ENCODE peak calls at places on chromosomes 4 and X, in eight cellular contexts. N, G, M, J, L, Q, R and B are unnamed samples.

GRCh38 chr4:145792429-145792828 is 112.5 kb downstream of the C4orf51 start:
- DNase-seq in N (no peak), G (no peak), M (no peak), J (no peak), L (no peak), Q (no peak), R (no peak), B (no peak)

GRCh38 chrX:119698835-119699234 is 5.9 kb upstream of the SEPTIN6 start:
- DNase-seq in N (peak), G (peak), M (no peak), J (peak), L (no peak), Q (peak), R (peak), B (peak)

GRCh38 chrX:110665636-110666035 is 130.0 kb downstream of the CHRDL1 start:
- DNase-seq in N (peak), G (peak), M (peak), J (peak), L (peak), Q (peak), R (peak), B (peak)

GRCh38 chr4:24689212-24689611 is 104.9 kb upstream of the DHX15 start:
- DNase-seq in N (no peak), G (no peak), M (no peak), J (no peak), L (no peak), Q (no peak), R (no peak), B (no peak)

GRCh38 chrX:24619647-24620046 is 27.5 kb downstream of the PCYT1B start:
- DNase-seq in N (peak), G (peak), M (no peak), J (peak), L (no peak), Q (peak), R (no peak), B (peak)

GRCh38 chr4:180828455-180829018 is 1414.7 kb upstream of the TENM3 start:
- DNase-seq in N (peak), G (peak), M (no peak), J (peak), L (no peak), Q (peak), R (peak), B (peak)

GRCh38 chr4:67723949-67724348 is 23.0 kb upstream of the UBA6 start:
- DNase-seq in N (no peak), G (no peak), M (no peak), J (no peak), L (no peak), Q (no peak), R (no peak), B (no peak)

GRCh38 chrX:9940397-9940796 is 26.8 kb upstream of the CLDN34 start:
- DNase-seq in N (peak), G (peak), M (no peak), J (peak), L (no peak), Q (peak), R (no peak), B (peak)

DNA sequence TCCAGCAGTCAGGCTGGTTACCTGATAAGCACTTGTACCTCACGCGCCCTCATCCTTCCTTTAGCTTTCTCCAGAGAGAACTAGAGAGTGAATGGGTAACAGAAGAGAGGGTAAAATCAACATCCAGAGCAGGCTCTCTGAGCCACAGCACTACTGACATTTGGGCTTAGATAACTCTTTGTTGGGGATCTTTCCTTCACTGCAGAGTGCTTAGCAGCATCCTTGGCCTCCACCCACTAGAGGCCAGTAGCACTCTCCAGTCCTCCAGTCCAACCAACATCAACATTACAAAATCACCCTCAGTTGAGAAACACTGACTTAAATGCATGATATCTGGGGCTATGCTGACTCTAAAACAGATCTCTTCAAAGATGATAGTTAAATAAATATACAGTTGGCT is 220.7 kb downstream of the TACR3 start:
- DNase-seq in N (no peak), G (no peak), M (no peak), J (no peak), L (no peak), Q (no peak), R (no peak), B (peak)
- TF ChIP-seq CTCF in N (peak), G (no peak), M (no peak), J (no peak), L (no peak), Q (no peak), R (no peak), B (no peak)

DNA sequence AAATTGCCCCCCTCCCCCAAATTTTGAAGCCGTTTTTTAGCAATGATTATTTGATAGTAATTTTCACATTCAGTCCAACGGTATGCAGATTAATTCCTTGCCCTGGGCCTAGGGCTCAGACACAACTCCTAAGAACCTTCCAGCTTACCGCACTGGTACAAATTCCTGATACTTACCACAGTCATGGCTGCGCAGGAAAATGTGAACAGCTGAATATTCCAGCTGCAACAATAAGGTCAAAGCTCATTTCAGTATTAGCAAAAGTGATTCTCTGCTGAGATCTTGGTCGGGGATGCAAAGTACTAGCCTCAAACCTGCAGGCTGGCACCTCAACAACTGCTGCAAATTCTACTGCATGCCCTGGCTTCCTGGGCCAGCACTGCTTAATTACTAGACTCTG is 3.0 kb downstream of the ATP11C start:
- DNase-seq in N (no peak), G (no peak), M (no peak), J (no peak), L (no peak), Q (no peak), R (no peak), B (no peak)
- H3K4me3 ChIP-seq in N (no peak), G (no peak), M (peak), J (no peak), L (no peak), Q (no peak), R (no peak), B (no peak)

GRCh38 chr4:7238300-7238960 is 46.1 kb downstream of the SORCS2 start:
- DNase-seq in N (no peak), G (no peak), M (no peak), J (no peak), L (no peak), Q (no peak), R (no peak), B (no peak)
- TF ChIP-seq CTCF in N (no peak), G (no peak), M (no peak), J (peak), L (no peak), Q (no peak), R (no peak), B (peak)

GRCh38 chrX:154044045-154044444 is 24.3 kb upstream of the IRAK1 start:
- DNase-seq in N (no peak), G (no peak), M (no peak), J (no peak), L (no peak), Q (no peak), R (no peak), B (no peak)

GRCh38 chrX:154047266-154047665 is 27.6 kb upstream of the IRAK1 start:
- DNase-seq in N (no peak), G (peak), M (no peak), J (peak), L (no peak), Q (no peak), R (no peak), B (peak)

GRCh38 chrX:154049209-154050112 is 29.8 kb upstream of the IRAK1 start:
- DNase-seq in N (no peak), G (peak), M (peak), J (no peak), L (no peak), Q (no peak), R (no peak), B (no peak)

GRCh38 chrX:154048398-154048797 is 28.7 kb upstream of the IRAK1 start:
- DNase-seq in N (no peak), G (no peak), M (no peak), J (no peak), L (no peak), Q (no peak), R (no peak), B (no peak)

GRCh38 chrX:154046262-154046771 is 26.6 kb upstream of the IRAK1 start:
- DNase-seq in N (no peak), G (peak), M (no peak), J (peak), L (no peak), Q (peak), R (peak), B (peak)
- H3K4me3 ChIP-seq in N (no peak), G (no peak), M (no peak), J (no peak), L (no peak), Q (no peak), R (no peak), B (no peak)

GRCh38 chr4:163663454-163664225 is 169.2 kb downstream of the TMA16 start:
- DNase-seq in N (no peak), G (no peak), M (no peak), J (no peak), L (no peak), Q (no peak), R (no peak), B (no peak)

GRCh38 chr4:163662761-163663160 is 168.3 kb downstream of the TMA16 start:
- DNase-seq in N (no peak), G (no peak), M (no peak), J (no peak), L (no peak), Q (no peak), R (no peak), B (peak)

GRCh38 chr4:163666335-163666888 is 171.9 kb downstream of the TMA16 start:
- DNase-seq in N (no peak), G (no peak), M (no peak), J (no peak), L (no peak), Q (no peak), R (no peak), B (no peak)

DNA sequence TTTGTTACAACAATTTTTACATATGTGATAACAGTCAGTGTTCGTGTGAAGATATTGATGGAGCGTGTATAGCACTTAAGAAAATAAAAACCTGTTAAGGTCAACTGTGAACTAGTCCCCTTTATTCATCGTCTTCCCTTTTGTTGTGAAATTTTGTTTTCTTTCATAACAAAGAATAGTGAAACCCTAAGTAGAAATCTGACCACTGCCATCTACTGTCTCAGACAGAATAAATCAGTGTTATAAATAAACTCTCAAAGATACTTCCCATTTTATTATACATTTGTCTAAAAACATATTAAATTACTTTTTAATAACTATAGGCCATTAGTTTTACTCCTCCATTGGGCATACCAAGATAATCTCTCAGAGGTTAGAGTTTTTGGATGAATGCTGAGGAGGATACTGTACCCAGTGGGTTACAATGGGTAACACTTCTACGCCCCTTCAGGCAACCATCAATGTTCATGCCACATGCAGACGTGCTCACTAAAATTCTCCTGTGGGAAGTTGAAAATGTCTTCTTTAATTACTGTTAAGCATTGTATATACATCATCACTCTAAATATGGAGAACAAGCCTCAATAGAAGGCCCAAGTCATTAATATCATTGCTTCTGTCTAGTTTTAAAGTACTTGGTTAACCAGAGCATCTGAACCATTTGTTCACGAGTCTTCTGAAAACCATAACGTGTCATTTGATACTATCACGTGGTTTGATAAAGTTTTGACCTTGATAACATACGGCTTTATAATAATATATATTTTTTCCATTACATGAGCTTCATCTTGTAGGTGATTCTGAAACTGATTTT is 171.2 kb downstream of the TMA16 start:
- DNase-seq in N (no peak), G (no peak), M (no peak), J (no peak), L (no peak), Q (no peak), R (no peak), B (peak)
- TF ChIP-seq CTCF in N (no peak), G (no peak), M (no peak), J (no peak), L (no peak), Q (no peak), R (no peak), B (no peak)